ENCODE peak calls at places on chromosomes 1 and 21, in five cellular contexts. I is HEK293T; A is AG09309; D is activated naive CD4-positive, alpha-beta T cell treated with Interleukin-2 at 50 U/mL for 16 hours; L is left ventricle myocardium inferior. G is an unnamed sample.

GRCh38 chr21:44682580-44683151 is 703 bp upstream of the KRTAP12-1 start:
- DNase-seq in L (no peak), A (no peak), I (no peak), D (no peak), G (no peak)

GRCh38 chr1:109931189-109931672 is 20.6 kb downstream of the CSF1 start:
- DNase-seq in A (no peak), I (peak; percentile 84), D (no peak), L (peak; percentile 85), G (no peak)

GRCh38 chr1:162530318-162530984 is 31.1 kb upstream of the UAP1 start:
- DNase-seq in I (no peak), A (no peak), L (no peak), D (no peak), G (no peak)

GRCh38 chr1:229474491-229474890 is 33.6 kb downstream of the NUP133 start:
- DNase-seq in D (no peak), I (no peak), L (no peak), A (no peak), G (peak; percentile 20)

GRCh38 chr21:43697758-43698643 is 20.9 kb upstream of the PDXK start:
- DNase-seq in A (no peak), D (no peak), I (no peak), L (no peak), G (no peak)

GRCh38 chr21:14900611-14901010 is 164.2 kb downstream of the NRIP1 start:
- DNase-seq in A (no peak), I (no peak), L (no peak), D (no peak), G (no peak)

GRCh38 chr1:226097866-226098625 is 35.5 kb downstream of the H3-3A start:
- DNase-seq in D (no peak), A (peak; percentile 82), L (no peak), I (no peak), G (no peak)

GRCh38 chr1:78367700-78368099 is 123.1 kb upstream of the PTGFR start:
- DNase-seq in D (no peak), A (no peak), L (no peak), I (no peak), G (no peak)

GRCh38 chr21:19874521-19874920 is 1123.7 kb upstream of the NCAM2 start:
- DNase-seq in D (no peak), L (no peak), I (no peak), A (no peak), G (no peak)

GRCh38 chr1:34266127-34266951 is 89.6 kb downstream of the C1orf94 start:
- DNase-seq in A (no peak), L (no peak), I (no peak), D (no peak), G (no peak)

GRCh38 chr1:159214149-159214760 is 9.6 kb downstream of the ACKR1 start:
- DNase-seq in D (peak; percentile 39), L (no peak), A (no peak), I (peak; percentile 67), G (peak; percentile 10)

GRCh38 chr1:200979574-200980451 is 43.7 kb downstream of the KIF21B start:
- DNase-seq in L (no peak), A (no peak), I (peak; percentile 82), D (peak; percentile 71), G (no peak)

GRCh38 chr21:42316891-42317290 is 1.7 kb upstream of the TFF3 start:
- DNase-seq in A (no peak), D (no peak), L (no peak), I (no peak), G (no peak)

GRCh38 chr21:25997788-25998611 is 172.6 kb downstream of the APP start:
- DNase-seq in I (no peak), A (no peak), L (no peak), D (no peak), G (no peak)

GRCh38 chr1:225710804-225711203 is 57.9 kb upstream of the ENAH start:
- DNase-seq in L (no peak), A (no peak), I (no peak), D (no peak), G (no peak)

GRCh38 chr21:32015740-32016139 is 142.9 kb downstream of the HUNK start:
- DNase-seq in L (no peak), I (no peak), A (no peak), D (no peak), G (no peak)

GRCh38 chr1:214404154-214404553 is 123.2 kb downstream of the SMYD2 start:
- DNase-seq in L (no peak), D (no peak), I (no peak), A (no peak), G (no peak)

GRCh38 chr1:6360517-6360916 is 33.0 kb downstream of the ACOT7 start:
- DNase-seq in L (no peak), I (no peak), D (no peak), A (no peak), G (no peak)

GRCh38 chr21:34132202-34132601 is 58.8 kb downstream of the MRPS6 start:
- DNase-seq in L (no peak), A (no peak), D (no peak), I (no peak), G (no peak)

GRCh38 chr1:59674605-59675004 is 140.1 kb upstream of the HOOK1 start:
- DNase-seq in D (no peak), A (no peak), L (no peak), I (no peak), G (no peak)

GRCh38 chr1:75539230-75540116 is 71.4 kb downstream of the SLC44A5 start:
- DNase-seq in D (no peak), A (no peak), I (no peak), L (no peak), G (no peak)

GRCh38 chr1:54885237-54885679 is 1.7 kb downstream of the DHCR24 start:
- DNase-seq in I (no peak), A (no peak), D (no peak), L (no peak), G (no peak)

GRCh38 chr1:1137256-1138045 is 21.6 kb upstream of the C1orf159 start:
- DNase-seq in A (no peak), D (peak; percentile 79), I (no peak), L (no peak), G (no peak)

GRCh38 chr1:162844153-162844552 is 16.8 kb downstream of the CCDC190 start:
- DNase-seq in A (no peak), I (no peak), D (no peak), L (no peak), G (no peak)

GRCh38 chr1:27342391-27342777 is 562 bp downstream of the SYTL1 start:
- DNase-seq in A (no peak), L (no peak), I (no peak), D (peak; percentile 40), G (no peak)

GRCh38 chr1:13908128-13908527 is 208.1 kb downstream of the PRDM2 start:
- DNase-seq in D (no peak), L (no peak), A (no peak), I (no peak), G (no peak)

GRCh38 chr1:212482352-212483153 is 49.8 kb downstream of the NENF start:
- DNase-seq in D (no peak), A (peak; percentile 20), L (no peak), I (no peak), G (no peak)

GRCh38 chr1:65812065-65812464 is 19.4 kb downstream of the PDE4B start:
- DNase-seq in I (no peak), L (peak; percentile 12), D (peak; percentile 55), A (no peak), G (peak; percentile 75)

GRCh38 chr1:160997323-160998038 is 23.5 kb downstream of the F11R start:
- DNase-seq in A (no peak), L (peak; percentile 52), D (peak; percentile 50), I (peak; percentile 70), G (peak; percentile 32)

GRCh38 chr21:8991088-8991907 is 1530.1 kb upstream of the TPTE start:
- DNase-seq in A (no peak), L (no peak), D (no peak), I (no peak), G (no peak)

GRCh38 chr1:241531195-241532172 is 694 bp upstream of the KMO start:
- DNase-seq in D (no peak), L (no peak), A (peak; percentile 37), I (peak; percentile 20), G (peak; percentile 57)

GRCh38 chr1:82269466-82269865 is 468.7 kb downstream of the ADGRL2 start:
- DNase-seq in D (no peak), L (no peak), A (no peak), I (no peak), G (peak; percentile 1)

GRCh38 chr21:43835061-43835460 is 30.0 kb upstream of the AGPAT3 start:
- DNase-seq in A (no peak), D (no peak), L (no peak), I (no peak), G (no peak)

GRCh38 chr1:24427469-24427862 is 11.9 kb downstream of the NIPAL3 start:
- DNase-seq in L (no peak), I (no peak), D (no peak), A (no peak), G (no peak)

GRCh38 chr1:147236959-147237791 is 5.3 kb upstream of the CHD1L start:
- DNase-seq in A (no peak), D (no peak), I (no peak), L (no peak), G (no peak)

GRCh38 chr1:66981679-66982078 is 56.9 kb downstream of the MIER1 start:
- DNase-seq in I (no peak), L (no peak), D (peak; percentile 38), A (no peak), G (no peak)

GRCh38 chr1:32349211-32349708 is 13.0 kb downstream of the FAM229A start:
- DNase-seq in L (peak; percentile 62), I (no peak), A (no peak), D (no peak), G (peak; percentile 52)

GRCh38 chr1:234149217-234149616 is 224.0 kb upstream of the COA6 start:
- DNase-seq in I (no peak), L (no peak), A (peak; percentile 2), D (no peak), G (no peak)

G was measured in HFF-Myc.